ENCODE peak calls at places on chromosome 14, in four cellular contexts. One of them, this sample, is unnamed.

GRCh38 chr14:80047761-80048160 is 163.5 kb downstream of the DIO2 start:
- DNase-seq in heart left ventricle: no peak
- DNase-seq in NB4: no peak
- DNase-seq in chondrocyte: no peak
- DNase-seq in this sample: no peak

GRCh38 chr14:67464377-67464776 is 24.1 kb downstream of the TMEM229B start:
- DNase-seq in heart left ventricle: no peak
- DNase-seq in NB4: no peak
- DNase-seq in chondrocyte: no peak
- DNase-seq in this sample: no peak

GRCh38 chr14:97315790-97316189 is 518.6 kb downstream of the VRK1 start:
- DNase-seq in heart left ventricle: no peak
- DNase-seq in NB4: no peak
- DNase-seq in chondrocyte: no peak
- DNase-seq in this sample: no peak

GRCh38 chr14:54792288-54792687 is 110.3 kb downstream of the GCH1 start:
- DNase-seq in heart left ventricle: no peak
- DNase-seq in NB4: no peak
- DNase-seq in chondrocyte: no peak
- DNase-seq in this sample: peak; percentile 53

GRCh38 chr14:20687362-20688166 is 1.0 kb upstream of the ANG start:
- DNase-seq in heart left ventricle: no peak
- DNase-seq in NB4: no peak
- DNase-seq in chondrocyte: no peak
- DNase-seq in this sample: no peak

GRCh38 chr14:42930058-42930457 is 1323.4 kb downstream of the LRFN5 start:
- DNase-seq in heart left ventricle: no peak
- DNase-seq in NB4: no peak
- DNase-seq in chondrocyte: no peak
- DNase-seq in this sample: no peak

GRCh38 chr14:56821177-56821576 is 10.9 kb upstream of the OTX2 start:
- DNase-seq in heart left ventricle: no peak
- DNase-seq in NB4: no peak
- DNase-seq in chondrocyte: no peak
- DNase-seq in this sample: no peak

GRCh38 chr14:56592746-56593544 is 13.3 kb downstream of the TMEM260 start:
- DNase-seq in heart left ventricle: no peak
- DNase-seq in NB4: no peak
- DNase-seq in chondrocyte: no peak
- DNase-seq in this sample: no peak

GRCh38 chr14:103288076-103288766 is 45.8 kb upstream of the EIF5 start:
- DNase-seq in heart left ventricle: no peak
- DNase-seq in NB4: no peak
- DNase-seq in chondrocyte: no peak
- DNase-seq in this sample: no peak

GRCh38 chr14:59507063-59507751 is 22.9 kb downstream of the JKAMP start:
- DNase-seq in heart left ventricle: no peak
- DNase-seq in NB4: peak; percentile 54
- DNase-seq in chondrocyte: no peak
- DNase-seq in this sample: no peak

GRCh38 chr14:32623300-32624093 is 294.4 kb downstream of the AKAP6 start:
- DNase-seq in heart left ventricle: peak; percentile 32
- DNase-seq in NB4: no peak
- DNase-seq in chondrocyte: no peak
- DNase-seq in this sample: no peak

GRCh38 chr14:105411017-105411941 is 8.3 kb upstream of the MTA1 start:
- DNase-seq in heart left ventricle: no peak
- DNase-seq in NB4: peak; percentile 59
- DNase-seq in chondrocyte: no peak
- DNase-seq in this sample: peak; percentile 68

GRCh38 chr14:40240456-40240855 is 808.2 kb upstream of the FBXO33 start:
- DNase-seq in heart left ventricle: no peak
- DNase-seq in NB4: no peak
- DNase-seq in chondrocyte: no peak
- DNase-seq in this sample: no peak

GRCh38 chr14:69398053-69398817 is at the start of the genes ERH and SLC39A9:
- DNase-seq in heart left ventricle: peak; percentile 96
- DNase-seq in NB4: peak; percentile 95
- DNase-seq in chondrocyte: peak; percentile 96
- DNase-seq in this sample: peak; percentile 92

GRCh38 chr14:72651715-72652114 is 242.2 kb downstream of the DPF3 start:
- DNase-seq in heart left ventricle: no peak
- DNase-seq in NB4: no peak
- DNase-seq in chondrocyte: no peak
- DNase-seq in this sample: no peak

GRCh38 chr14:22908601-22909000 is 10.3 kb downstream of the RBM23 start:
- DNase-seq in heart left ventricle: no peak
- DNase-seq in NB4: peak; percentile 53
- DNase-seq in chondrocyte: no peak
- DNase-seq in this sample: no peak

GRCh38 chr14:35810963-35811362 is 1.9 kb upstream of the RALGAPA1 start:
- DNase-seq in heart left ventricle: no peak
- DNase-seq in NB4: no peak
- DNase-seq in chondrocyte: no peak
- DNase-seq in this sample: no peak

GRCh38 chr14:92987713-92988510 is 65.0 kb downstream of the CHGA start:
- DNase-seq in heart left ventricle: peak; percentile 21
- DNase-seq in NB4: no peak
- DNase-seq in chondrocyte: peak; percentile 84
- DNase-seq in this sample: no peak

GRCh38 chr14:67566908-67567307 is 33.2 kb downstream of the PIGH start:
- DNase-seq in heart left ventricle: no peak
- DNase-seq in NB4: no peak
- DNase-seq in chondrocyte: peak; percentile 27
- DNase-seq in this sample: no peak

GRCh38 chr14:85532981-85533820 is 3.3 kb downstream of the FLRT2 start:
- DNase-seq in heart left ventricle: peak; percentile 53
- DNase-seq in NB4: no peak
- DNase-seq in chondrocyte: no peak
- DNase-seq in this sample: peak; percentile 77

GRCh38 chr14:23359722-23360447 is 5.1 kb downstream of the EFS start:
- DNase-seq in heart left ventricle: no peak
- DNase-seq in NB4: no peak
- DNase-seq in chondrocyte: no peak
- DNase-seq in this sample: no peak

GRCh38 chr14:71485833-71486232 is 446.4 kb upstream of the RGS6 start:
- DNase-seq in heart left ventricle: no peak
- DNase-seq in NB4: no peak
- DNase-seq in chondrocyte: no peak
- DNase-seq in this sample: no peak

GRCh38 chr14:39912192-39913100 is 480.2 kb upstream of the FBXO33 start:
- DNase-seq in heart left ventricle: no peak
- DNase-seq in NB4: no peak
- DNase-seq in chondrocyte: no peak
- DNase-seq in this sample: no peak

GRCh38 chr14:76090611-76091010 is 61.1 kb upstream of the GPATCH2L start:
- DNase-seq in heart left ventricle: no peak
- DNase-seq in NB4: no peak
- DNase-seq in chondrocyte: no peak
- DNase-seq in this sample: no peak

GRCh38 chr14:24673059-24673458 is 39.1 kb upstream of the GZMB start:
- DNase-seq in heart left ventricle: no peak
- DNase-seq in NB4: peak; percentile 57
- DNase-seq in chondrocyte: no peak
- DNase-seq in this sample: no peak

GRCh38 chr14:39576726-39577125 is 144.5 kb upstream of the FBXO33 start:
- DNase-seq in heart left ventricle: no peak
- DNase-seq in NB4: no peak
- DNase-seq in chondrocyte: no peak
- DNase-seq in this sample: no peak

GRCh38 chr14:104865631-104866441 is 768 bp downstream of the CEP170B start:
- DNase-seq in heart left ventricle: peak; percentile 70
- DNase-seq in NB4: peak; percentile 27
- DNase-seq in chondrocyte: no peak
- DNase-seq in this sample: peak; percentile 73

GRCh38 chr14:49995162-49995561 is 102.3 kb downstream of the ARF6 start:
- DNase-seq in heart left ventricle: no peak
- DNase-seq in NB4: no peak
- DNase-seq in chondrocyte: no peak
- DNase-seq in this sample: no peak

GRCh38 chr14:58899317-58899713 is 261.6 kb downstream of the DACT1 start:
- DNase-seq in heart left ventricle: no peak
- DNase-seq in NB4: no peak
- DNase-seq in chondrocyte: no peak
- DNase-seq in this sample: no peak

GRCh38 chr14:22973217-22974032 is 8.9 kb downstream of the AJUBA start:
- DNase-seq in heart left ventricle: no peak
- DNase-seq in NB4: peak; percentile 67
- DNase-seq in chondrocyte: no peak
- DNase-seq in this sample: no peak

DNA sequence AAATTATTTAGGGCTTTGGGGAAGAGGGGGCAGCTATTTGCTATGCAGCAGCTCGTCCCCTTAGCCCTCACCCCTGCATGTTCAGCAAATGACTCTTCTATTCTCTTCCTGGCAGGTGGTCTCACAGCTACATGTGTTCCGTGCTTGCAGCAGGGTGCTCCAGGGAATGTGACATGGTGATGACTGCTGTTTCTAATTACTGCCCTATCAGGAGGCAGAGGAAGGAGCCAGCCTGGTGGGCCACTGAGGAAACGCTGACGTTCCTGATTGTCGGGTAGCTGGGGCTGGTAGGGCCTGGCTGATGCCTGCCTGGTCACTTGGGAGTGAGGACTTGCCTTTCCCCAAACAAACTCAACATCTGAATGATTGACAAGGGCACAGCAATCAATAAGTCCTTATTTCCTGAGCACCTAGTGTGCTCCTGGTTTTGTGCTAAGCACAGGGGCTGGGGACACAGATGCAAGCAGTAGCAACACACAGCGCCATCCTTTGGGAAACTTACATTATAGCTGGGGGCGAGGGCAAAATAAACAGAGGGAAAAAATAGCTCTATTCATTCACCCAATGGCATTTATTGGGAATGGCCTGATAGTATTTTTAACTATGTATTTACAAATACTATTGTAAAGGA is 377.8 kb downstream of the FUT8 start:
- DNase-seq in heart left ventricle: no peak
- DNase-seq in NB4: no peak
- DNase-seq in chondrocyte: no peak
- DNase-seq in this sample: no peak
- TF ChIP-seq CTCF in heart left ventricle: no peak
- TF ChIP-seq CTCF in NB4: no peak
- TF ChIP-seq CTCF in chondrocyte: peak; percentile 25
- TF ChIP-seq CTCF in this sample: peak; percentile 21

DNA sequence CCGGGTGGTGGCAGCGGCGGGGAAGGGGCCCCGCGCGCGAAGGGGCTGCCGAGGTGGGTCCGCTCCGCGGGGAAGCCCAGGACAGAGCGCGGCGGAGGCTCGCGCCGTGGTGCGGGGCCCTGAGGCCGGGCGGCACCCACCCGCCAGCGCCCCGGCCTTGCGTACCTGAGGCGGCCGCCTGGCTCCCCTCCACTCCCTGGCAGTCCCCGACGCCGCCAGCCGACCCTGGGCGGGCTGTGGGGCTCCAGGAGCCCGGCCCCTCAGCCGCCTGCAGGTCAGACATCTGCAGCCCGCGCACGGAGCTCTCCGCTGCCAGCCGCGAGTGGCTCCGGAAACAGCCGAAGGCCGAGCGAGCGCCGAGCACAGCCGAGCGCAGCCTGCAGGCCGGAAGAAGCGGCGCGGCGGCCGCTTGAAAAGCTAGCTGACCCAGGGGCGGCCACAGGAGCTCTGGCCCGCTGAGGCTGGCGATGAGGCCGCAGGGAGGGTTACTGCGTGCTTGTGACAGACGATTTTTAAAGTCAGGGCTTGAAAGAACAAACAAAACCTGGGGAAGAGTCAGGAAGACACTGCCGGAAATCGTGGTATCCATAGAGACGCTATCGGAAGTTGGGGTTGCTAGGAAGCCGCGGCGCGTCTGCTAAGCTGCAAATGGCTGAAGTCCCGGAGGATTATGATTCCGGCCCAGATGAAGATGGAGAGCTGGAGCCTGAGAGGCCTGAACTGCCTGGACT is at the start of the genes SAMD15 and TMED8:
- DNase-seq in heart left ventricle: peak; percentile 85
- DNase-seq in NB4: peak; percentile 87
- DNase-seq in chondrocyte: peak; percentile 93
- DNase-seq in this sample: peak; percentile 90
- TF ChIP-seq CTCF in heart left ventricle: peak; percentile 55
- TF ChIP-seq CTCF in NB4: no peak
- TF ChIP-seq CTCF in chondrocyte: peak; percentile 64
- TF ChIP-seq CTCF in this sample: peak; percentile 49

GRCh38 chr14:101541063-101541462 is 20.2 kb upstream of the DIO3 start:
- DNase-seq in heart left ventricle: no peak
- DNase-seq in NB4: no peak
- DNase-seq in chondrocyte: no peak
- DNase-seq in this sample: no peak

GRCh38 chr14:101544550-101544949 is 16.7 kb upstream of the DIO3 start:
- DNase-seq in heart left ventricle: no peak
- DNase-seq in NB4: no peak
- DNase-seq in chondrocyte: no peak
- DNase-seq in this sample: no peak

GRCh38 chr14:101542391-101542790 is 18.9 kb upstream of the DIO3 start:
- DNase-seq in heart left ventricle: no peak
- DNase-seq in NB4: peak; percentile 39
- DNase-seq in chondrocyte: no peak
- DNase-seq in this sample: no peak

GRCh38 chr14:101546706-101547105 is 14.6 kb upstream of the DIO3 start:
- DNase-seq in heart left ventricle: no peak
- DNase-seq in NB4: no peak
- DNase-seq in chondrocyte: no peak
- DNase-seq in this sample: no peak

GRCh38 chr14:101543814-101544213 is 17.5 kb upstream of the DIO3 start:
- DNase-seq in heart left ventricle: no peak
- DNase-seq in NB4: no peak
- DNase-seq in chondrocyte: no peak
- DNase-seq in this sample: no peak
- TF ChIP-seq CTCF in heart left ventricle: no peak
- TF ChIP-seq CTCF in NB4: no peak
- TF ChIP-seq CTCF in chondrocyte: no peak
- TF ChIP-seq CTCF in this sample: no peak

DNA sequence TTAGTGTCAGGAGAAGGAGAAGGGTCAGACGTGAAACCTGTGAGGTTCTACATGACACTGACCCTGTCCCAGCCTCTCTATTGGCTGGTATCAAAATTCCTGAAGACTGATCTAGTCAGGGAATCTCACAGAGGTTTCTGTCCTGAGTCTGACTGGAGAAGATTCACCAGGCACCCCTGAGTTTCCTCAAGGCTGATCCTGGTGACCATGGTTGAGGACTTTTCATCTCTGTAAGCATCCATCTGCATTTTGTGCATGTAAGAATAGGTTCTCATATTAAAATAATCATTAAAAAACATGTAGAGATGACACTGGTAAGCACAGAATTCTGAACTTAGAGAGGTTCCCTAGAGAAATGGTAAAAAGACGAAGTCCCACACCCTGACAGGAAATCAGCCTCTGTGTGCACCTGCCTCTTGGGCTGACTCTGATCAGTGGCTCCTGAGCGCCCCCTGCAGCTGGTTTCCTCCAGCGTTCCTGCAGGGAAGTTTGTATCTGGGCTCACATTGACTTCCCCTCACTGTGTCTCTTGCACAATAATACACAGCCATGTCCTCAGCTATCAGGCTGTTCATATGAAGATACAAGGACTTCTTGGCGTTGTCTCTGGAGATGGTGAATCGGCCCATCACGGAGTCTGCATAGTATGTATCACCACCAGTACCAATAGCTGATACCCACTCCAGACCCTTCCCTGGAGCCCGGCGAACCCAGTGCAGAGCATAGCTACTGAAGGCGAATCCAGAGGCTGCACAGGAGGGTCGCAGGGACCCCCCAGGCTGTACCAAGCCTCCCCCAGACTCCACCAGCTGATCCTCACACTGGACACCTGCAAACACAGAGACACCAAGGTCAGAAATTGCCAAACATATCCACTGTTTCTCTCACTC is 991.9 kb downstream of the TMEM121 start:
- DNase-seq in heart left ventricle: no peak
- DNase-seq in NB4: peak; percentile 71
- DNase-seq in chondrocyte: no peak
- DNase-seq in this sample: no peak
- TF ChIP-seq CTCF in heart left ventricle: no peak
- TF ChIP-seq CTCF in NB4: peak; percentile 72
- TF ChIP-seq CTCF in chondrocyte: no peak
- TF ChIP-seq CTCF in this sample: no peak